ENCODE peak calls at places on chromosomes 12 and 14, in eight cellular contexts. A is transverse colon, G is IMR-90, M is tibial artery, Y is mesothelial cell of epicardium, R is ovary, S is esophagus squamous epithelium, E is Calu3. T is an unnamed sample.

GRCh38 chr12:130164931-130165330 is 2.7 kb downstream of the FZD10 start:
- DNase-seq in A (no peak), G (no peak), M (peak), Y (no peak), R (no peak), S (no peak), E (no peak), T (no peak)

GRCh38 chr12:89648211-89648930 is 60.3 kb downstream of the ATP2B1 start:
- DNase-seq in A (no peak), G (peak), M (no peak), Y (no peak), R (no peak), S (no peak), E (no peak), T (no peak)

GRCh38 chr14:104291123-104292000 is 153.0 kb downstream of the KIF26A start:
- DNase-seq in A (peak), G (no peak), M (peak), Y (no peak), R (peak), S (no peak), E (no peak), T (no peak)

GRCh38 chr12:94649349-94650142 is 811 bp downstream of the TMCC3 start:
- DNase-seq in A (peak), G (peak), M (peak), Y (peak), R (peak), S (no peak), E (peak), T (peak)

GRCh38 chr12:18320036-18320617 is 58.8 kb downstream of the PIK3C2G start:
- DNase-seq in A (no peak), G (peak), M (no peak), Y (no peak), R (no peak), S (no peak), E (peak), T (no peak)

GRCh38 chr12:77947326-77947725 is 116.6 kb downstream of the NAV3 start:
- DNase-seq in A (no peak), G (peak), M (no peak), Y (no peak), R (no peak), S (no peak), E (no peak), T (no peak)

GRCh38 chr12:532908-533565 is 73.3 kb downstream of the B4GALNT3 start:
- DNase-seq in A (no peak), G (peak), M (no peak), Y (no peak), R (no peak), S (no peak), E (no peak), T (no peak)

GRCh38 chr14:36300337-36300736 is 20.1 kb downstream of the MBIP start:
- DNase-seq in A (no peak), G (peak), M (no peak), Y (no peak), R (no peak), S (no peak), E (no peak), T (no peak)

GRCh38 chr14:97780804-97781203 is 983.6 kb downstream of the VRK1 start:
- DNase-seq in A (no peak), G (no peak), M (no peak), Y (no peak), R (no peak), S (no peak), E (no peak), T (no peak)

GRCh38 chr14:97776890-97777564 is 979.8 kb downstream of the VRK1 start:
- DNase-seq in A (no peak), G (no peak), M (no peak), Y (no peak), R (no peak), S (no peak), E (no peak), T (no peak)

GRCh38 chr14:97781961-97782360 is 984.8 kb downstream of the VRK1 start:
- DNase-seq in A (no peak), G (no peak), M (no peak), Y (no peak), R (no peak), S (no peak), E (no peak), T (no peak)

GRCh38 chr14:97779140-97779539 is 982.0 kb downstream of the VRK1 start:
- DNase-seq in A (no peak), G (no peak), M (no peak), Y (no peak), R (no peak), S (no peak), E (no peak), T (no peak)

GRCh38 chr14:97777622-97778021 is 980.4 kb downstream of the VRK1 start:
- DNase-seq in A (no peak), G (no peak), M (no peak), Y (no peak), R (no peak), S (no peak), E (no peak), T (peak)
- TF ChIP-seq CTCF in A (no peak), G (no peak), M (no peak), Y (no peak), R (no peak), S (no peak), E (no peak), T (no peak)

GRCh38 chr14:30266290-30266689 is 292.7 kb upstream of the G2E3 start:
- DNase-seq in A (no peak), G (no peak), M (no peak), Y (no peak), R (no peak), S (no peak), E (no peak), T (no peak)
- TF ChIP-seq CTCF in A (no peak), G (no peak), M (no peak), Y (no peak), R (no peak), S (no peak), E (no peak), T (no peak)

GRCh38 chr12:68334136-68334535 is 2.0 kb upstream of the MDM1 start:
- DNase-seq in A (peak), G (no peak), M (no peak), Y (no peak), R (no peak), S (no peak), E (peak), T (peak)
- TF ChIP-seq CTCF in A (no peak), G (no peak), M (no peak), Y (no peak), R (no peak), S (no peak), E (no peak), T (no peak)

DNA sequence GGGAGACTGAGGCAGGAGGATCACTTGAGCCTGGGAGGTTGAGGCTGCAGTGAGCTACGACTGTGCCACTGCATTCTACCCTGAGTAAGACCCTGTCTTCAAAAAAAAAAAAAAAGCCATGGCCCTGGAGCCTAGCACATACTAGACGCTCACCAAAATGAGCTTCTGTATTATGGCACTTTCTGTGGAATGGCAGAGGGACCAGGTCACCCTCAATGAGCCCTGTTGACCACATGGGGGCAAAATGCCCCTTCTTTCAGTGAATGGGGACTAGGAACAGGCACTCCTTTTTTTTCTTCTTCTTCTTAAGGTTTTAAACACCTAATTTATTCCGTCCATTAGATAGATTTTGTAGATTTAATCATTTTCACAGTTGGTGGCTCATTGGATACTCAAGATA is 50.5 kb downstream of the FAM222A start:
- DNase-seq in A (no peak), G (no peak), M (no peak), Y (no peak), R (no peak), S (no peak), E (no peak), T (no peak)
- TF ChIP-seq CTCF in A (no peak), G (no peak), M (no peak), Y (no peak), R (no peak), S (no peak), E (no peak), T (no peak)

GRCh38 chr12:57516617-57517153 is 3.6 kb downstream of the DDIT3 start:
- DNase-seq in A (no peak), G (no peak), M (no peak), Y (no peak), R (no peak), S (no peak), E (no peak), T (no peak)
- TF ChIP-seq CTCF in A (no peak), G (no peak), M (no peak), Y (no peak), R (no peak), S (no peak), E (no peak), T (no peak)

GRCh38 chr12:59375633-59376032 is 220.2 kb upstream of the SLC16A7 start:
- DNase-seq in A (no peak), G (no peak), M (no peak), Y (no peak), R (no peak), S (no peak), E (no peak), T (no peak)
- TF ChIP-seq CTCF in A (no peak), G (no peak), M (no peak), Y (no peak), R (no peak), S (no peak), E (no peak), T (no peak)

GRCh38 chr14:101083564-101084435 is 180.3 kb upstream of the RTL1 start:
- DNase-seq in A (peak), G (no peak), M (no peak), Y (peak), R (peak), S (no peak), E (no peak), T (no peak)
- TF ChIP-seq CTCF in A (no peak), G (peak), M (no peak), Y (no peak), R (no peak), S (peak), E (no peak), T (no peak)

DNA sequence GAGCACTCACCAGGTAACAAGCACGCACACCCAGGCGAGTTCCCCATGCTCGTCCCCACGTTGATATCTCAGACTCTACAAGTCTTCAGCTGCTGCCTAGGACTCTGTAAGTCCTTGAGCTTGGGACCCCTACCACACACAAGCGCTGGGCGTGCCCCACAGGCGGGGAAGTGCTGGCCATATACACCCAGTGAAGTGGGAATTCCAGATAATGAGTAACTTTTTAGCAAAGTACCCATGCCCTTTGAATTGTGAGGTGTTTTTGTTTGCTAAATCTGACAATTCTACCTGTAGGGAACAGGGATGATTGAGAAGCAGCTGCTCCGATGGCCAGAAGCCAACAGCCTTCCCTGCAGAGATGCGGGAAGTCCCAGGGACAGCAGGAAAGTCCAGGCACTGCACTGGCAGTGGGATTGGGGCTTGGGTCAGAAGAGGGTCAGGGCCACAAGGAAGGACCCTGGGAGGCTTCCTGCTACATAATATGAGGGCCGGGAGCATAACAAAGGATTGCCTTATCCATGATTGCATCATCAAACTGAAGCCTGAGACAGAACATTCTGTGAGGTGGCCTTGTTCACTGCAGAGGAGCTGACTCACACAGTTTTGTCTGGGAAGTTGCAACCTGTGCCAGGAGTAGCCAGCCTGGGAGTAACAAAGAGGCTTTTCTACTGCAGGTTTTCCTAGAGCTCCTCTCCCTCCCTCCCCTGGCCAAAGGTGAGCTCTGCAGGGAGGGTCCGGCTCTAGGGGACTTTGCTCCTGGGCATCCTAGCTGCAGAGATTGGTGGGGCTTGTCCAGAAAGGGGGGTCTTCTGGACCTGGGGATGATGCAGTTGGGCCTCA is 13.2 kb upstream of the SERPINA3 start:
- DNase-seq in A (peak), G (peak), M (peak), Y (no peak), R (peak), S (no peak), E (peak), T (no peak)
- TF ChIP-seq CTCF in A (no peak), G (no peak), M (no peak), Y (no peak), R (no peak), S (no peak), E (peak), T (no peak)

DNA sequence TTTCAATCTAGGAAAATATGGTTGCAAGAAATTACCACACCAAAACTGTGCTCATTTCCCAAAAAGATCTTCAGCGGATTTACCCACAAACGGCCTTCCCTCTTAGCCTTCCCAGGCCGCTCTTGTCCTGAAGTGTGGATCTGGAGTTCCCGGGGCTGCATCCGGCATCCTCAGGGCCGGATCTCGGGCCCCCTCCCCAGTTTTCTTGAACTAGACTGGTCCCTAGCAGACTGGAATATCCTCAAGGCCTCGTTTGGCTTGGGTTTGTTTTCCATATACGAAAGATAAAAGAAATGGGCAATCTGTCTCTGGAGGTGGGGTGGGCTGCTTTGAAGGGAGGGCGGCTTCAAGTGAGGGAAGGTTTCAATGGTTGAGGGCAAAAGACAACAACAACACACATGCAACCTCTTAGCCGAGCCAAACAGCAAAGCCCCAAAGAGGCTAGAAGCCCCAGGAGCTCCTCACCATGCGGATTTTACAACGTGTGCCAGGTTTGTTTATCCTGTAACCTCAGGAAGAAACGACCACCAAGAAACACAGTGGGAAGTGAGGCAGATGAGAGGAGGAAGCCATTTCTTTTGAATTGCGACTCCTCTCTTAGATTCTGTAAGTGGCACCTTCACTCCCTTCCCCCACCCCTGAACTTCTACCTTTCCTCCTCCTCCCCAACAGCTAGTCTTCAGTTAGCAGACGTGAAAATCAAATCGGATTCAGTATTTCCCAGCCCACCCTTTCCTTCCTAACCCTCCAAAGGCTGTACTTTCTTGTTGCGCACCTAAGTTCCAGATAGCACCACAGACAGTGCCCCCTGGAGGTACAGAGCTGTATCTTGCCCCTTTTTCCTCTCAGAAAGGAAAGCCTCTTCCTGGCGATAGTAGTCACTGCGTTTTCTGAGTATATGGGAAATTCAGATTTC is 2.6 kb downstream of the MYF6 start:
- DNase-seq in A (no peak), G (no peak), M (no peak), Y (no peak), R (no peak), S (no peak), E (no peak), T (no peak)
- TF ChIP-seq CTCF in A (peak), G (no peak), M (no peak), Y (no peak), R (no peak), S (peak), E (peak), T (peak)

DNA sequence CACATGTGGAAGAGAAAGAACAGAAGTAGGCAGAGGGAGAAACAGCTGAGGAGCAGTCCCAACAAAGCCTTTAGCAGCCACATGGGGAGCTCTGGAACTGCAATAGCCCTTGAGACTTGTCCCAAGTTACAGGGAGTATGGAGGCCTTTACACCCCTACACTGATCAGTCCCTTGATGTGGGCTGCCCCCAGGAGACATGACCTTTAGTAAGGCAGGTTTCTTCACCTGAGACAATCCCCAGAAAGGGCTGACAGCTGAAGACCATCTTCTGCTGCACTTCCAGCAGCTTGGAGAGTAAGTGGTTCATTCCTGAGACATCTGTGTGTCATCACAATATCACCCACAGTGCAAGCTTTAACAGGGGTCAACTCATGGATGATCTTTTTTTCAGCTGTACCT is 8.6 kb upstream of the SNAPC1 start:
- DNase-seq in A (no peak), G (peak), M (no peak), Y (no peak), R (no peak), S (no peak), E (no peak), T (peak)
- TF ChIP-seq CTCF in A (no peak), G (no peak), M (no peak), Y (no peak), R (no peak), S (peak), E (no peak), T (no peak)